ENCODE peak calls at places on chromosomes 11 and 22, in seven cellular contexts. F is IMR-90, Q is mesenchymal stem cell, T is mesendoderm, C is H9, H is trophoblast cell, J is H1. D is an unnamed sample.

GRCh38 chr22:32685527-32685926 is 116.0 kb upstream of the TIMP3 start:
- DNase-seq in T (no peak), F (peak; percentile 20), C (no peak), Q (no peak), J (no peak), H (peak; percentile 62), D (no peak)

GRCh38 chr11:77441409-77441808 is 32.5 kb downstream of the PAK1 start:
- DNase-seq in F (no peak), J (no peak), H (no peak), C (no peak), T (no peak), Q (no peak), D (no peak)

GRCh38 chr11:125980421-125980820 is 34.6 kb downstream of the VSIG10L2 start:
- DNase-seq in Q (no peak), T (peak; percentile 4), C (no peak), H (no peak), J (no peak), F (no peak), D (no peak)

GRCh38 chr11:72752088-72752914 is at the start of gene ARAP1:
- DNase-seq in J (peak; percentile 80), Q (peak; percentile 77), F (peak; percentile 59), C (peak; percentile 90), H (peak; percentile 67), T (peak; percentile 91), D (peak; percentile 60)

GRCh38 chr11:45771194-45771941 is 33.6 kb upstream of the SLC35C1 start:
- DNase-seq in J (peak; percentile 94), F (peak; percentile 38), H (peak; percentile 78), Q (peak; percentile 74), T (peak; percentile 60), C (peak; percentile 68), D (peak; percentile 80)

GRCh38 chr11:101523634-101524260 is 60.1 kb downstream of the TRPC6 start:
- DNase-seq in J (no peak), F (no peak), C (no peak), H (no peak), T (peak; percentile 57), Q (no peak), D (no peak)

GRCh38 chr11:129018991-129019390 is 76.3 kb upstream of the TP53AIP1 start:
- DNase-seq in Q (no peak), J (no peak), F (no peak), T (peak; percentile 38), C (no peak), H (no peak), D (no peak)

GRCh38 chr22:36022162-36022561 is 6.5 kb downstream of the RBFOX2 start:
- DNase-seq in J (no peak), Q (peak; percentile 87), T (no peak), F (peak; percentile 90), H (peak; percentile 59), C (no peak), D (no peak)

GRCh38 chr11:60947666-60948065 is 4.3 kb downstream of the SLC15A3 start:
- DNase-seq in Q (no peak), F (no peak), C (no peak), J (no peak), T (no peak), H (no peak), D (no peak)
- H2AK5ac ChIP-seq in Q (no peak overlapping the region), F (no peak overlapping the region), C (no peak overlapping the region), J (no peak overlapping the region), T (no peak overlapping the region), H (no peak overlapping the region), D (no peak overlapping the region)

GRCh38 chr11:16982809-16983208 is 31.4 kb downstream of the PLEKHA7 start:
- DNase-seq in Q (no peak), C (no peak), H (peak; percentile 6), T (no peak), J (no peak), F (no peak), D (no peak)
- H2AK5ac ChIP-seq in Q (peak overlapping the region; percentile 29), C (no peak overlapping the region), H (peak overlapping the region; percentile 70), T (no peak overlapping the region), J (no peak overlapping the region), F (no peak overlapping the region), D (peak overlapping the region; percentile 31)

DNA sequence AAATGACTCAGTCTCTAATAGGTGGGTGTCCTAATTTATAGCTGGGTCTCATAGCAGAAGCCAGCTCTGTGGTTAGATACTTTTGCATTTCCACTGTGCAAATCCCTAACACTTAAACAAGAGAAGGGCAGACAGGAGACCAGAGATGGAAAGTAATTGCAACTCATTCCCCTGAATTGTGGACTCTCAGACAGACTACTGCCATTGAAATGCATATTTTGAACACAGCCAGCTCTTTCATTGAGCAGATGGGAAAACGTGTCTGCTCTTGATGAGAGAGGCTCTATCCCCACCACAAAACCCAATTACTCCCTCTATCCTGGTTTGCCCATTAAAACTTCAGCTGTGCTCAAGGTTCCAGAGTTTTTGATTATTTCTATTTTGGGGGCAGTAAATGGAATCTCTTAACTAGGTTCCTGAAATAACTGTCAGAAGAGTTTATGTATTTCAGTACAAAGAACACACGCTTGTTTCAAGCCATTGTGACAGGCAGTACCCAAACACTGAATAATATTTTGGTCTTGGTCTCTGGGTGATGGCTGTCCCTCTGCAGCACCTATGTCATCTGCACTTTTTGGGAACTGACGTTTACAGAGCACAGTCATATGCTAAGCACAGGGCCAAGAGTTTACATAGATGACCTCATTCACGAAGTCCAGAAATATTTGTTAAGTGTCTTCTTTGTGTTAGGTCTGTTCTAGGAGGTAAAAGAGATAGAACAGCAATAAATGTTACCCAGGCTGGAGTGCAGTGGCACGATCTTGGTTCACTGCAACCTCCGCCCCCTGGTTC is 41.7 kb downstream of the FAM227A start:
- DNase-seq in Q (peak; percentile 32), H (peak; percentile 17), F (peak; percentile 59), T (no peak), J (no peak), C (no peak), D (no peak)
- H2AK5ac ChIP-seq in Q (no peak overlapping the region), H (no peak overlapping the region), F (no peak overlapping the region), T (no peak overlapping the region), J (no peak overlapping the region), C (no peak overlapping the region), D (no peak overlapping the region)

GRCh38 chr11:124551189-124551588 is 7.7 kb upstream of the OR8B12 start:
- DNase-seq in Q (no peak), T (peak; percentile 34), F (no peak), C (no peak), H (no peak), J (no peak), D (no peak)

GRCh38 chr11:124556828-124557227 is 13.0 kb upstream of the OR8A1 start:
- DNase-seq in J (no peak), H (no peak), C (no peak), F (no peak), T (no peak), Q (no peak), D (no peak)

GRCh38 chr11:124551987-124552386 is 8.5 kb upstream of the OR8B12 start:
- DNase-seq in T (peak; percentile 17), C (no peak), Q (no peak), F (no peak), H (no peak), J (no peak), D (no peak)
- H2AK5ac ChIP-seq in T (no peak overlapping the region), C (no peak overlapping the region), Q (no peak overlapping the region), F (no peak overlapping the region), H (no peak overlapping the region), J (no peak overlapping the region), D (no peak overlapping the region)

GRCh38 chr22:46391486-46392136 is 56.1 kb downstream of the TRMU start:
- DNase-seq in F (no peak), Q (no peak), C (no peak), H (peak; percentile 82), J (no peak), T (no peak), D (no peak)

GRCh38 chr22:46394622-46395021 is 59.1 kb downstream of the TRMU start:
- DNase-seq in F (no peak), H (no peak), Q (no peak), J (no peak), T (no peak), C (no peak), D (no peak)

GRCh38 chr22:46395145-46395544 is 59.6 kb downstream of the TRMU start:
- DNase-seq in Q (no peak), H (no peak), T (no peak), C (no peak), F (no peak), J (no peak), D (no peak)

GRCh38 chr22:46392137-46392844 is 56.8 kb downstream of the TRMU start:
- DNase-seq in F (no peak), Q (no peak), C (no peak), T (no peak), H (no peak), J (no peak), D (no peak)

GRCh38 chr22:46393791-46394333 is 58.3 kb downstream of the TRMU start:
- DNase-seq in J (no peak), C (no peak), Q (no peak), F (no peak), T (no peak), H (no peak), D (no peak)
- H2AK5ac ChIP-seq in J (no peak overlapping the region), C (no peak overlapping the region), Q (no peak overlapping the region), F (no peak overlapping the region), T (no peak overlapping the region), H (no peak overlapping the region), D (peak overlapping the region; percentile 30)